ENCODE peak calls at places on chromosomes 3 and 15, in four cellular contexts. One of them, this sample, is unnamed.

GRCh38 chr3:97481416-97481815 is 283.1 kb upstream of the ARL6 start:
- DNase-seq in CD4-positive, alpha-beta memory T cell: no peak
- DNase-seq in activated CD4-positive, alpha-beta T cell treated with anti-CD3 and anti-CD28 coated beads for 24 hours: no peak
- DNase-seq in B cell: no peak
- DNase-seq in this sample: no peak

GRCh38 chr3:43894176-43895049 is 203.7 kb downstream of the ABHD5 start:
- DNase-seq in B cell: peak; percentile 79
- DNase-seq in activated CD4-positive, alpha-beta T cell treated with anti-CD3 and anti-CD28 coated beads for 24 hours: peak; percentile 29
- DNase-seq in CD4-positive, alpha-beta memory T cell: no peak
- DNase-seq in this sample: peak; percentile 75

GRCh38 chr3:46692566-46692983 is 904 bp downstream of the ALS2CL start:
- DNase-seq in activated CD4-positive, alpha-beta T cell treated with anti-CD3 and anti-CD28 coated beads for 24 hours: no peak
- DNase-seq in B cell: no peak
- DNase-seq in CD4-positive, alpha-beta memory T cell: no peak
- DNase-seq in this sample: peak; percentile 60

GRCh38 chr15:59200560-59200959 is 6.1 kb upstream of the LDHAL6B start:
- DNase-seq in CD4-positive, alpha-beta memory T cell: no peak
- DNase-seq in B cell: no peak
- DNase-seq in activated CD4-positive, alpha-beta T cell treated with anti-CD3 and anti-CD28 coated beads for 24 hours: no peak
- DNase-seq in this sample: no peak

GRCh38 chr15:54374184-54374947 is 396.1 kb downstream of the UNC13C start:
- DNase-seq in B cell: no peak
- DNase-seq in activated CD4-positive, alpha-beta T cell treated with anti-CD3 and anti-CD28 coated beads for 24 hours: no peak
- DNase-seq in CD4-positive, alpha-beta memory T cell: no peak
- DNase-seq in this sample: no peak

GRCh38 chr15:63939531-63940130 is 105.9 kb upstream of the HERC1 start:
- DNase-seq in activated CD4-positive, alpha-beta T cell treated with anti-CD3 and anti-CD28 coated beads for 24 hours: no peak
- DNase-seq in B cell: no peak
- DNase-seq in CD4-positive, alpha-beta memory T cell: peak; percentile 24
- DNase-seq in this sample: no peak

GRCh38 chr3:128714887-128715496 is 11.0 kb upstream of the RAB7A start:
- DNase-seq in CD4-positive, alpha-beta memory T cell: peak; percentile 49
- DNase-seq in B cell: no peak
- DNase-seq in activated CD4-positive, alpha-beta T cell treated with anti-CD3 and anti-CD28 coated beads for 24 hours: no peak
- DNase-seq in this sample: no peak

GRCh38 chr3:183484676-183485075 is 56.3 kb upstream of the MCF2L2 start:
- DNase-seq in activated CD4-positive, alpha-beta T cell treated with anti-CD3 and anti-CD28 coated beads for 24 hours: no peak
- DNase-seq in CD4-positive, alpha-beta memory T cell: no peak
- DNase-seq in B cell: no peak
- DNase-seq in this sample: no peak

GRCh38 chr15:100082761-100083402 is 258.9 kb downstream of the ADAMTS17 start:
- DNase-seq in B cell: no peak
- DNase-seq in activated CD4-positive, alpha-beta T cell treated with anti-CD3 and anti-CD28 coated beads for 24 hours: no peak
- DNase-seq in CD4-positive, alpha-beta memory T cell: no peak
- DNase-seq in this sample: no peak

GRCh38 chr15:63834500-63835210 is 907 bp upstream of the HERC1 start:
- DNase-seq in CD4-positive, alpha-beta memory T cell: no peak
- DNase-seq in B cell: no peak
- DNase-seq in activated CD4-positive, alpha-beta T cell treated with anti-CD3 and anti-CD28 coated beads for 24 hours: no peak
- DNase-seq in this sample: no peak

GRCh38 chr3:136624381-136624780 is 127.8 kb downstream of the STAG1 start:
- DNase-seq in activated CD4-positive, alpha-beta T cell treated with anti-CD3 and anti-CD28 coated beads for 24 hours: no peak
- DNase-seq in CD4-positive, alpha-beta memory T cell: no peak
- DNase-seq in B cell: no peak
- DNase-seq in this sample: no peak

GRCh38 chr3:54999801-55000200 is 71.9 kb upstream of the LRTM1 start:
- DNase-seq in B cell: no peak
- DNase-seq in CD4-positive, alpha-beta memory T cell: no peak
- DNase-seq in activated CD4-positive, alpha-beta T cell treated with anti-CD3 and anti-CD28 coated beads for 24 hours: no peak
- DNase-seq in this sample: no peak

GRCh38 chr3:51354766-51355615 is 30.1 kb upstream of the MANF start:
- DNase-seq in CD4-positive, alpha-beta memory T cell: no peak
- DNase-seq in activated CD4-positive, alpha-beta T cell treated with anti-CD3 and anti-CD28 coated beads for 24 hours: no peak
- DNase-seq in B cell: no peak
- DNase-seq in this sample: no peak

GRCh38 chr3:16596352-16597032 is 8.7 kb downstream of the DAZL start:
- DNase-seq in activated CD4-positive, alpha-beta T cell treated with anti-CD3 and anti-CD28 coated beads for 24 hours: no peak
- DNase-seq in CD4-positive, alpha-beta memory T cell: no peak
- DNase-seq in B cell: no peak
- DNase-seq in this sample: no peak

GRCh38 chr3:65597225-65597951 is 441.3 kb downstream of the MAGI1 start:
- DNase-seq in CD4-positive, alpha-beta memory T cell: no peak
- DNase-seq in B cell: no peak
- DNase-seq in activated CD4-positive, alpha-beta T cell treated with anti-CD3 and anti-CD28 coated beads for 24 hours: no peak
- DNase-seq in this sample: peak; percentile 88

GRCh38 chr3:100158877-100159563 is 44.7 kb upstream of the FILIP1L start:
- DNase-seq in CD4-positive, alpha-beta memory T cell: no peak
- DNase-seq in B cell: no peak
- DNase-seq in activated CD4-positive, alpha-beta T cell treated with anti-CD3 and anti-CD28 coated beads for 24 hours: no peak
- DNase-seq in this sample: no peak

This sample was measured in H1.